ENCODE peak calls at places on chromosome 20, in eight cellular contexts. I is transverse colon, F is type B pancreatic cell, O is HEK293T, G is nucleus accumbens, D is B cell, V is A549, T is adipocyte. L is an unnamed sample.

GRCh38 chr20:63703471-63703975 is 4.3 kb downstream of the ARFRP1 start:
- DNase-seq in V (no peak), I (no peak), D (no peak), F (peak), G (no peak), O (peak), T (no peak), L (no peak)

GRCh38 chr20:9146649-9147048 is 77.8 kb downstream of the PLCB4 start:
- DNase-seq in I (no peak), F (no peak), V (no peak), G (no peak), O (no peak), D (no peak), T (no peak), L (no peak)

GRCh38 chr20:17806739-17807441 is 107.1 kb downstream of the BANF2 start:
- DNase-seq in D (no peak), V (no peak), G (no peak), T (peak), I (peak), F (no peak), O (no peak), L (peak)

GRCh38 chr20:17533396-17533795 is 2.2 kb upstream of the BFSP1 start:
- DNase-seq in D (no peak), G (no peak), O (peak), V (peak), F (no peak), T (peak), I (no peak), L (peak)

GRCh38 chr20:52829111-52829510 is 143.0 kb upstream of the TSHZ2 start:
- DNase-seq in F (no peak), I (no peak), D (no peak), T (no peak), O (no peak), G (no peak), V (no peak), L (no peak)

GRCh38 chr20:8693709-8694108 is 375.2 kb upstream of the PLCB4 start:
- DNase-seq in G (no peak), O (no peak), D (no peak), I (no peak), F (no peak), V (no peak), T (peak), L (no peak)

GRCh38 chr20:51456511-51457280 is 85.8 kb downstream of the NFATC2 start:
- DNase-seq in F (no peak), T (peak), O (no peak), V (peak), D (no peak), I (peak), G (peak), L (peak)

GRCh38 chr20:37298190-37298939 is 8.9 kb downstream of the MANBAL start:
- DNase-seq in T (peak), O (no peak), G (no peak), V (peak), I (no peak), F (no peak), D (no peak), L (no peak)

GRCh38 chr20:43680976-43681375 is 14.1 kb downstream of the MYBL2 start:
- DNase-seq in I (no peak), F (no peak), T (no peak), D (no peak), G (no peak), V (no peak), O (no peak), L (no peak)

GRCh38 chr20:32333988-32334885 is 23.9 kb upstream of the ASXL1 start:
- DNase-seq in D (peak), G (no peak), I (peak), V (no peak), F (no peak), T (no peak), O (no peak), L (no peak)

GRCh38 chr20:57013741-57014140 is 252.7 kb downstream of the BMP7 start:
- DNase-seq in O (peak), T (peak), F (no peak), I (no peak), G (no peak), V (no peak), D (no peak), L (peak)

GRCh38 chr20:53707341-53708102 is 113.9 kb upstream of the ZNF217 start:
- DNase-seq in F (no peak), O (no peak), G (no peak), T (peak), V (no peak), I (no peak), D (no peak), L (no peak)

GRCh38 chr20:7883741-7884140 is 56.5 kb downstream of the HAO1 start:
- DNase-seq in G (no peak), F (no peak), V (no peak), T (no peak), O (no peak), D (no peak), I (no peak), L (no peak)

GRCh38 chr20:41476013-41476441 is 109.4 kb upstream of the EMILIN3 start:
- DNase-seq in V (peak), O (no peak), F (no peak), G (no peak), I (peak), T (peak), D (no peak), L (no peak)

GRCh38 chr20:4412216-4412615 is 309.5 kb upstream of the PRND start:
- DNase-seq in D (no peak), I (no peak), O (no peak), V (no peak), G (no peak), F (no peak), T (no peak), L (no peak)

GRCh38 chr20:4767084-4767483 is 45.4 kb downstream of the PRND start:
- DNase-seq in O (no peak), D (no peak), G (no peak), I (no peak), T (no peak), V (no peak), F (no peak), L (no peak)

GRCh38 chr20:59571591-59572314 is 32.6 kb upstream of the PHACTR3 start:
- DNase-seq in T (peak), D (peak), O (peak), G (peak), V (peak), F (no peak), I (peak), L (peak)

GRCh38 chr20:36950432-36951197 is 893 bp downstream of the SAMHD1 start:
- DNase-seq in F (no peak), O (peak), D (no peak), I (peak), T (peak), G (peak), V (peak), L (peak)

GRCh38 chr20:32457476-32457986 is 99.4 kb downstream of the ASXL1 start:
- DNase-seq in D (no peak), G (peak), F (peak), V (peak), I (no peak), T (peak), O (peak), L (peak)

GRCh38 chr20:4853004-4853403 is 131.3 kb downstream of the PRND start:
- DNase-seq in O (no peak), V (no peak), G (no peak), T (no peak), F (no peak), D (no peak), I (no peak), L (no peak)

GRCh38 chr20:34709836-34710567 is 5.9 kb downstream of the TP53INP2 start:
- DNase-seq in D (peak), I (peak), G (peak), V (no peak), F (peak), O (peak), T (peak), L (peak)

GRCh38 chr20:33063271-33063670 is 9.6 kb downstream of the BPIFB3 start:
- DNase-seq in T (no peak), D (no peak), I (no peak), V (no peak), O (no peak), G (no peak), F (no peak), L (no peak)

GRCh38 chr20:6122111-6122872 is 538 bp downstream of the FERMT1 start:
- DNase-seq in I (peak), V (peak), D (no peak), G (no peak), O (no peak), T (peak), F (no peak), L (peak)

GRCh38 chr20:64241061-64241460 is 14.5 kb upstream of the PCMTD2 start:
- DNase-seq in T (no peak), F (no peak), O (no peak), V (no peak), G (no peak), D (no peak), I (no peak), L (no peak)

GRCh38 chr20:49851234-49851755 is 38.7 kb downstream of the SLC9A8 start:
- DNase-seq in F (no peak), O (no peak), I (no peak), V (no peak), G (peak), T (peak), D (no peak), L (no peak)

GRCh38 chr20:33261465-33261864 is 21.5 kb upstream of the BPIFB1 start:
- DNase-seq in O (no peak), G (no peak), I (no peak), D (no peak), F (no peak), V (peak), T (no peak), L (no peak)

GRCh38 chr20:8254911-8255582 is 123.0 kb downstream of the PLCB1 start:
- DNase-seq in V (no peak), D (no peak), T (peak), I (no peak), O (no peak), F (no peak), G (no peak), L (no peak)

GRCh38 chr20:61500791-61501321 is 248.8 kb downstream of the CDH4 start:
- DNase-seq in D (no peak), O (no peak), T (no peak), F (no peak), V (no peak), I (no peak), G (no peak), L (peak)

GRCh38 chr20:46375771-46376170 is 30.6 kb downstream of the ELMO2 start:
- DNase-seq in I (no peak), V (no peak), D (no peak), G (no peak), F (no peak), T (peak), O (no peak), L (no peak)

GRCh38 chr20:24018796-24019195 is 30.2 kb upstream of the GGTLC1 start:
- DNase-seq in O (no peak), T (peak), G (no peak), I (no peak), V (peak), F (no peak), D (no peak), L (no peak)

GRCh38 chr20:57835053-57835452 is 125.2 kb upstream of the PMEPA1 start:
- DNase-seq in G (no peak), F (no peak), I (no peak), V (no peak), O (no peak), T (no peak), D (no peak), L (no peak)

GRCh38 chr20:7459123-7459522 is 481.1 kb downstream of the HAO1 start:
- DNase-seq in D (no peak), F (no peak), V (no peak), T (no peak), I (no peak), G (no peak), O (no peak), L (no peak)

GRCh38 chr20:37545516-37545915 is 17.8 kb upstream of the BLCAP start:
- DNase-seq in O (no peak), F (no peak), G (no peak), V (no peak), T (no peak), D (no peak), I (no peak), L (no peak)

GRCh38 chr20:23361651-23362391 is at the start of gene GZF1:
- DNase-seq in G (peak), O (peak), F (peak), T (peak), V (peak), D (peak), I (peak), L (peak)

GRCh38 chr20:35871311-35871771 is 83.0 kb downstream of the SCAND1 start:
- DNase-seq in F (no peak), O (no peak), T (peak), G (no peak), V (peak), D (no peak), I (peak), L (no peak)

GRCh38 chr20:408843-409696 is 971 bp downstream of the RBCK1 start:
- DNase-seq in D (no peak), G (no peak), I (no peak), F (no peak), V (no peak), T (peak), O (no peak), L (no peak)

GRCh38 chr20:45041464-45042337 is 59.2 kb downstream of the KCNS1 start:
- DNase-seq in F (no peak), O (no peak), G (no peak), V (peak), I (peak), T (peak), D (no peak), L (peak)